ENCODE peak calls at places on chromosome 6, in five cellular contexts. C, H, G, F and U are unnamed samples.

GRCh38 chr6:52087498-52087999 is at the start of gene PKHD1:
- DNase-seq in H (peak; percentile 24), C (no peak), F (no peak), G (peak; percentile 2), U (peak; percentile 13)

GRCh38 chr6:138194221-138194620 is 24.1 kb downstream of the PBOV1 start:
- DNase-seq in G (no peak), H (no peak), C (no peak), F (no peak), U (no peak)

GRCh38 chr6:4136354-4136831 is 1.0 kb upstream of the ECI2 start:
- DNase-seq in H (no peak), C (no peak), G (no peak), F (no peak), U (no peak)

GRCh38 chr6:88165877-88166492 is at the start of gene CNR1:
- DNase-seq in F (no peak), G (peak; percentile 3), H (peak; percentile 83), C (peak; percentile 12), U (no peak)

GRCh38 chr6:140731741-140732140 is 1357.3 kb upstream of the CITED2 start:
- DNase-seq in C (no peak), G (no peak), H (no peak), F (no peak), U (peak; percentile 35)

GRCh38 chr6:151044465-151045441 is 179.3 kb downstream of the MTHFD1L start:
- DNase-seq in H (peak; percentile 38), C (no peak), G (peak; percentile 49), F (no peak), U (peak; percentile 93)

GRCh38 chr6:125717120-125717731 is 32.2 kb upstream of the HEY2 start:
- DNase-seq in G (no peak), C (no peak), H (no peak), F (peak; percentile 41), U (no peak)

GRCh38 chr6:132684267-132684666 is 25.3 kb upstream of the TAAR1 start:
- DNase-seq in H (no peak), G (no peak), C (no peak), F (no peak), U (peak; percentile 34)

GRCh38 chr6:134822920-134823430 is 126.9 kb downstream of the ALDH8A1 start:
- DNase-seq in H (peak; percentile 77), F (peak; percentile 36), G (peak; percentile 66), C (peak; percentile 73), U (peak; percentile 90)

GRCh38 chr6:158009935-158010585 is 28.4 kb downstream of the SYNJ2 start:
- DNase-seq in H (no peak), F (no peak), G (no peak), C (no peak), U (no peak)

GRCh38 chr6:65709099-65709830 is 2.2 kb upstream of the EYS start:
- DNase-seq in H (no peak), G (no peak), F (no peak), C (no peak), U (no peak)

GRCh38 chr6:65707134-65707826 is at the start of gene EYS:
- DNase-seq in C (no peak), H (peak; percentile 7), G (no peak), F (no peak), U (no peak)

GRCh38 chr6:65706436-65706835 is 590 bp downstream of the EYS start:
- DNase-seq in H (no peak), F (no peak), C (no peak), G (no peak), U (no peak)

GRCh38 chr6:65711531-65711930 is 4.5 kb upstream of the EYS start:
- DNase-seq in C (no peak), H (no peak), F (no peak), G (no peak), U (no peak)

GRCh38 chr6:65708162-65708561 is 1.1 kb upstream of the EYS start:
- DNase-seq in G (no peak), F (no peak), C (no peak), H (no peak), U (no peak)
- H3K4me2 ChIP-seq in G (no peak overlapping the region), F (no peak overlapping the region), C (no peak overlapping the region), H (no peak overlapping the region), U (no peak overlapping the region)

GRCh38 chr6:16432075-16433032 is 194.0 kb downstream of the GMPR start:
- DNase-seq in G (no peak), C (no peak), F (peak; percentile 77), H (no peak), U (peak; percentile 83)
- TF ChIP-seq RCOR1 in G (no peak), C (no peak), F (no peak), H (no peak), U (no peak)

DNA sequence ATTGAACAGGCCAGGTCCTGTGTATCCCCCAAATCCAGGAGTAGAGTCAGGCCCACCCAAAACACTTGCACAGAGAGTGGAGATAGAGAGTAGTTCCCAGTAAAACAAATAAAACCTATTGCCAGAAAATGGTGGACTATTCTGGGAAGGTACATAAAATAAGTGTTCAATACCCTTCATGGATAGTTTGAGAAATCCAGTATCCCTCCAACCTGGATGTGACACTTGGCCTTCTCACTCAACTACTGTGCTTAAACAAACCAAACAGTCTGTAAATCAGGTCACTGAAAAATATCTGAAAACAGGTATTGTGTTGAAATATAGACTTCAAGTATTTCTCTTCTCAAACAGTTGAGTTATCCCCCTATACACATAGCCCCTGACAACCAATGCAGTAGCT is 161.6 kb upstream of the COL21A1 start:
- DNase-seq in G (no peak), C (no peak), F (no peak), H (no peak), U (no peak)
- TF ChIP-seq USF2 in G (no peak), C (no peak), F (no peak), H (no peak), U (no peak)

GRCh38 chr6:75602164-75602896 is 650 bp downstream of the SENP6 start:
- DNase-seq in G (no peak), F (no peak), C (peak; percentile 26), H (peak; percentile 66), U (peak; percentile 42)

GRCh38 chr6:75601608-75602163 is at the start of gene SENP6:
- DNase-seq in G (peak; percentile 21), H (peak; percentile 92), C (peak; percentile 85), F (no peak), U (peak; percentile 70)

GRCh38 chr6:75602897-75603395 is 1.3 kb downstream of the SENP6 start:
- DNase-seq in C (peak; percentile 16), F (no peak), G (no peak), H (no peak), U (no peak)

GRCh38 chr6:75605635-75606034 is 4.0 kb downstream of the SENP6 start:
- DNase-seq in F (no peak), H (no peak), G (no peak), C (no peak), U (no peak)

GRCh38 chr6:75604294-75604693 is 2.6 kb downstream of the SENP6 start:
- DNase-seq in C (no peak), H (no peak), G (no peak), F (no peak), U (no peak)
- H3K4me2 ChIP-seq in C (peak overlapping the region; percentile 87), H (peak overlapping the region; percentile 82), G (peak overlapping the region; percentile 85), F (peak overlapping the region; percentile 88), U (peak overlapping the region; percentile 100)